ENCODE peak calls at places on chromosomes 6 and 20, in seven cellular contexts. One of them, this sample, is unnamed.

GRCh38 chr6:113414511-113414910 is 442.6 kb upstream of the MARCKS start:
- DNase-seq in AG08395: peak
- DNase-seq in activated T-cell treated with anti-CD3 and anti-CD28 coated beads for 1 hour: no peak
- DNase-seq in KBM-7: peak
- DNase-seq in testis: peak
- DNase-seq in posterior cingulate gyrus: no peak
- DNase-seq in Peyer's patch: no peak
- DNase-seq in this sample: no peak

GRCh38 chr6:75386050-75386770 is 101.6 kb upstream of the TMEM30A start:
- DNase-seq in activated T-cell treated with anti-CD3 and anti-CD28 coated beads for 1 hour: no peak
- DNase-seq in testis: no peak
- DNase-seq in KBM-7: no peak
- DNase-seq in Peyer's patch: no peak
- DNase-seq in AG08395: peak
- DNase-seq in posterior cingulate gyrus: no peak
- DNase-seq in this sample: peak

GRCh38 chr20:50680106-50680960 is 11.0 kb downstream of the RIPOR3 start:
- DNase-seq in KBM-7: no peak
- DNase-seq in activated T-cell treated with anti-CD3 and anti-CD28 coated beads for 1 hour: no peak
- DNase-seq in testis: peak
- DNase-seq in posterior cingulate gyrus: no peak
- DNase-seq in Peyer's patch: no peak
- DNase-seq in AG08395: peak
- DNase-seq in this sample: no peak

GRCh38 chr6:79985128-79985527 is 19.3 kb upstream of the TTK start:
- DNase-seq in posterior cingulate gyrus: no peak
- DNase-seq in activated T-cell treated with anti-CD3 and anti-CD28 coated beads for 1 hour: no peak
- DNase-seq in KBM-7: no peak
- DNase-seq in testis: no peak
- DNase-seq in AG08395: no peak
- DNase-seq in Peyer's patch: no peak
- DNase-seq in this sample: no peak

GRCh38 chr6:7671076-7671475 is 54.8 kb upstream of the BMP6 start:
- DNase-seq in testis: no peak
- DNase-seq in Peyer's patch: no peak
- DNase-seq in KBM-7: no peak
- DNase-seq in posterior cingulate gyrus: no peak
- DNase-seq in AG08395: peak
- DNase-seq in activated T-cell treated with anti-CD3 and anti-CD28 coated beads for 1 hour: no peak
- DNase-seq in this sample: no peak

GRCh38 chr20:57425150-57426013 is 34.2 kb downstream of the RBM38 start:
- DNase-seq in KBM-7: peak
- DNase-seq in activated T-cell treated with anti-CD3 and anti-CD28 coated beads for 1 hour: no peak
- DNase-seq in Peyer's patch: no peak
- DNase-seq in posterior cingulate gyrus: no peak
- DNase-seq in AG08395: no peak
- DNase-seq in testis: no peak
- DNase-seq in this sample: peak

GRCh38 chr6:52411911-52412310 is 8.2 kb upstream of the EFHC1 start:
- DNase-seq in Peyer's patch: no peak
- DNase-seq in KBM-7: no peak
- DNase-seq in AG08395: no peak
- DNase-seq in testis: no peak
- DNase-seq in posterior cingulate gyrus: no peak
- DNase-seq in activated T-cell treated with anti-CD3 and anti-CD28 coated beads for 1 hour: no peak
- DNase-seq in this sample: no peak

GRCh38 chr20:19628570-19629134 is 129.4 kb upstream of the RIN2 start:
- DNase-seq in Peyer's patch: peak
- DNase-seq in KBM-7: peak
- DNase-seq in AG08395: peak
- DNase-seq in activated T-cell treated with anti-CD3 and anti-CD28 coated beads for 1 hour: no peak
- DNase-seq in posterior cingulate gyrus: no peak
- DNase-seq in testis: peak
- DNase-seq in this sample: peak

GRCh38 chr20:57024849-57025248 is 241.6 kb downstream of the BMP7 start:
- DNase-seq in activated T-cell treated with anti-CD3 and anti-CD28 coated beads for 1 hour: no peak
- DNase-seq in Peyer's patch: no peak
- DNase-seq in posterior cingulate gyrus: no peak
- DNase-seq in KBM-7: no peak
- DNase-seq in testis: no peak
- DNase-seq in AG08395: no peak
- DNase-seq in this sample: no peak

GRCh38 chr6:169998457-169998856 is 247.0 kb downstream of the ERMARD start:
- DNase-seq in AG08395: no peak
- DNase-seq in testis: peak
- DNase-seq in activated T-cell treated with anti-CD3 and anti-CD28 coated beads for 1 hour: no peak
- DNase-seq in KBM-7: no peak
- DNase-seq in posterior cingulate gyrus: no peak
- DNase-seq in Peyer's patch: no peak
- DNase-seq in this sample: no peak

GRCh38 chr20:31908424-31908823 is 38.0 kb downstream of the TTLL9 start:
- DNase-seq in KBM-7: no peak
- DNase-seq in testis: no peak
- DNase-seq in posterior cingulate gyrus: no peak
- DNase-seq in Peyer's patch: no peak
- DNase-seq in activated T-cell treated with anti-CD3 and anti-CD28 coated beads for 1 hour: no peak
- DNase-seq in AG08395: no peak
- DNase-seq in this sample: no peak

GRCh38 chr6:9499709-9500108 is 915.2 kb downstream of the TFAP2A start:
- DNase-seq in posterior cingulate gyrus: no peak
- DNase-seq in KBM-7: no peak
- DNase-seq in activated T-cell treated with anti-CD3 and anti-CD28 coated beads for 1 hour: no peak
- DNase-seq in testis: no peak
- DNase-seq in Peyer's patch: no peak
- DNase-seq in AG08395: peak
- DNase-seq in this sample: no peak

GRCh38 chr6:154474636-154475428 is 35.7 kb downstream of the CNKSR3 start:
- DNase-seq in KBM-7: no peak
- DNase-seq in AG08395: peak
- DNase-seq in activated T-cell treated with anti-CD3 and anti-CD28 coated beads for 1 hour: no peak
- DNase-seq in testis: no peak
- DNase-seq in Peyer's patch: no peak
- DNase-seq in posterior cingulate gyrus: no peak
- DNase-seq in this sample: no peak

GRCh38 chr6:135722679-135723078 is 128.8 kb upstream of the PDE7B start:
- DNase-seq in posterior cingulate gyrus: no peak
- DNase-seq in testis: no peak
- DNase-seq in activated T-cell treated with anti-CD3 and anti-CD28 coated beads for 1 hour: no peak
- DNase-seq in KBM-7: no peak
- DNase-seq in Peyer's patch: no peak
- DNase-seq in AG08395: peak
- DNase-seq in this sample: no peak

GRCh38 chr6:123091091-123091895 is 95.3 kb downstream of the CLVS2 start:
- DNase-seq in posterior cingulate gyrus: no peak
- DNase-seq in KBM-7: no peak
- DNase-seq in AG08395: no peak
- DNase-seq in activated T-cell treated with anti-CD3 and anti-CD28 coated beads for 1 hour: no peak
- DNase-seq in Peyer's patch: no peak
- DNase-seq in testis: no peak
- DNase-seq in this sample: no peak

GRCh38 chr6:45438156-45438555 is 60.4 kb upstream of the SUPT3H start:
- DNase-seq in testis: no peak
- DNase-seq in activated T-cell treated with anti-CD3 and anti-CD28 coated beads for 1 hour: no peak
- DNase-seq in KBM-7: no peak
- DNase-seq in AG08395: no peak
- DNase-seq in posterior cingulate gyrus: no peak
- DNase-seq in Peyer's patch: no peak
- DNase-seq in this sample: no peak

GRCh38 chr6:26264547-26264946 is 100.5 kb upstream of the BTN3A2 start:
- DNase-seq in activated T-cell treated with anti-CD3 and anti-CD28 coated beads for 1 hour: no peak
- DNase-seq in posterior cingulate gyrus: no peak
- DNase-seq in AG08395: no peak
- DNase-seq in Peyer's patch: no peak
- DNase-seq in KBM-7: no peak
- DNase-seq in testis: no peak
- DNase-seq in this sample: no peak

GRCh38 chr6:42453027-42453648 is 1.4 kb upstream of the TRERF1 start:
- DNase-seq in AG08395: peak
- DNase-seq in KBM-7: peak
- DNase-seq in activated T-cell treated with anti-CD3 and anti-CD28 coated beads for 1 hour: peak
- DNase-seq in Peyer's patch: peak
- DNase-seq in posterior cingulate gyrus: peak
- DNase-seq in testis: peak
- DNase-seq in this sample: peak

GRCh38 chr6:73516712-73517489 is 3.9 kb downstream of the EEF1A1 start:
- DNase-seq in KBM-7: peak
- DNase-seq in activated T-cell treated with anti-CD3 and anti-CD28 coated beads for 1 hour: no peak
- DNase-seq in posterior cingulate gyrus: no peak
- DNase-seq in Peyer's patch: no peak
- DNase-seq in AG08395: no peak
- DNase-seq in testis: no peak
- DNase-seq in this sample: peak

GRCh38 chr6:163837681-163838431 is 423.3 kb downstream of the QKI start:
- DNase-seq in AG08395: peak
- DNase-seq in testis: no peak
- DNase-seq in Peyer's patch: no peak
- DNase-seq in posterior cingulate gyrus: no peak
- DNase-seq in KBM-7: no peak
- DNase-seq in activated T-cell treated with anti-CD3 and anti-CD28 coated beads for 1 hour: no peak
- DNase-seq in this sample: no peak

GRCh38 chr20:11373391-11373790 is 544.3 kb upstream of the BTBD3 start:
- DNase-seq in activated T-cell treated with anti-CD3 and anti-CD28 coated beads for 1 hour: no peak
- DNase-seq in AG08395: no peak
- DNase-seq in KBM-7: no peak
- DNase-seq in Peyer's patch: no peak
- DNase-seq in posterior cingulate gyrus: no peak
- DNase-seq in testis: peak
- DNase-seq in this sample: no peak

GRCh38 chr6:3620937-3621336 is 130.6 kb downstream of the PXDC1 start:
- DNase-seq in AG08395: no peak
- DNase-seq in Peyer's patch: no peak
- DNase-seq in activated T-cell treated with anti-CD3 and anti-CD28 coated beads for 1 hour: no peak
- DNase-seq in KBM-7: no peak
- DNase-seq in posterior cingulate gyrus: no peak
- DNase-seq in testis: no peak
- DNase-seq in this sample: no peak

GRCh38 chr6:144036064-144036873 is 28.2 kb upstream of the PLAGL1 start:
- DNase-seq in KBM-7: peak
- DNase-seq in posterior cingulate gyrus: no peak
- DNase-seq in Peyer's patch: no peak
- DNase-seq in AG08395: peak
- DNase-seq in testis: peak
- DNase-seq in activated T-cell treated with anti-CD3 and anti-CD28 coated beads for 1 hour: no peak
- DNase-seq in this sample: peak

GRCh38 chr20:59518881-59519706 is 85.2 kb upstream of the PHACTR3 start:
- DNase-seq in Peyer's patch: no peak
- DNase-seq in activated T-cell treated with anti-CD3 and anti-CD28 coated beads for 1 hour: no peak
- DNase-seq in AG08395: peak
- DNase-seq in KBM-7: peak
- DNase-seq in testis: peak
- DNase-seq in posterior cingulate gyrus: no peak
- DNase-seq in this sample: peak

GRCh38 chr6:137816133-137816579 is 50.9 kb upstream of the TNFAIP3 start:
- DNase-seq in activated T-cell treated with anti-CD3 and anti-CD28 coated beads for 1 hour: no peak
- DNase-seq in posterior cingulate gyrus: no peak
- DNase-seq in testis: no peak
- DNase-seq in AG08395: no peak
- DNase-seq in Peyer's patch: no peak
- DNase-seq in KBM-7: no peak
- DNase-seq in this sample: no peak

GRCh38 chr20:57819981-57820380 is 110.2 kb upstream of the PMEPA1 start:
- DNase-seq in Peyer's patch: no peak
- DNase-seq in testis: no peak
- DNase-seq in posterior cingulate gyrus: no peak
- DNase-seq in activated T-cell treated with anti-CD3 and anti-CD28 coated beads for 1 hour: no peak
- DNase-seq in AG08395: no peak
- DNase-seq in KBM-7: no peak
- DNase-seq in this sample: no peak

GRCh38 chr6:161192636-161193411 is 81.0 kb downstream of the AGPAT4 start:
- DNase-seq in KBM-7: no peak
- DNase-seq in posterior cingulate gyrus: no peak
- DNase-seq in AG08395: no peak
- DNase-seq in Peyer's patch: no peak
- DNase-seq in activated T-cell treated with anti-CD3 and anti-CD28 coated beads for 1 hour: no peak
- DNase-seq in testis: no peak
- DNase-seq in this sample: no peak

GRCh38 chr6:121216928-121217327 is 117.4 kb downstream of the TBC1D32 start:
- DNase-seq in testis: no peak
- DNase-seq in Peyer's patch: no peak
- DNase-seq in posterior cingulate gyrus: no peak
- DNase-seq in activated T-cell treated with anti-CD3 and anti-CD28 coated beads for 1 hour: no peak
- DNase-seq in AG08395: no peak
- DNase-seq in KBM-7: no peak
- DNase-seq in this sample: no peak

GRCh38 chr20:48385527-48385926 is 442.3 kb downstream of the PREX1 start:
- DNase-seq in posterior cingulate gyrus: no peak
- DNase-seq in KBM-7: no peak
- DNase-seq in testis: no peak
- DNase-seq in Peyer's patch: no peak
- DNase-seq in AG08395: no peak
- DNase-seq in activated T-cell treated with anti-CD3 and anti-CD28 coated beads for 1 hour: no peak
- DNase-seq in this sample: no peak

GRCh38 chr6:3592371-3592941 is 135.6 kb upstream of the SLC22A23 start:
- DNase-seq in posterior cingulate gyrus: no peak
- DNase-seq in Peyer's patch: no peak
- DNase-seq in AG08395: peak
- DNase-seq in activated T-cell treated with anti-CD3 and anti-CD28 coated beads for 1 hour: no peak
- DNase-seq in testis: no peak
- DNase-seq in KBM-7: no peak
- DNase-seq in this sample: peak

This sample was measured in NB4.